ENCODE peak calls at places on chromosomes 1 and 21, in six cellular contexts. Z is colonic mucosa, G is psoas muscle, D is A549, W is tibial artery, X is transverse colon. A is an unnamed sample.

GRCh38 chr1:220189750-220190347 is 82.4 kb downstream of the RAB3GAP2 start:
- DNase-seq in Z (no peak), G (no peak), D (peak), W (no peak), X (no peak), A (no peak)

GRCh38 chr1:111618953-111619634 is 495 bp upstream of the RAP1A start:
- DNase-seq in Z (no peak), G (no peak), D (no peak), W (no peak), X (no peak), A (no peak)

GRCh38 chr21:34886554-34887385 is 162.3 kb downstream of the RUNX1 start:
- DNase-seq in Z (peak), G (peak), D (no peak), W (no peak), X (peak), A (peak)

GRCh38 chr1:93662481-93663190 is 19.0 kb downstream of the BCAR3 start:
- DNase-seq in Z (no peak), G (no peak), D (no peak), W (no peak), X (no peak), A (no peak)

GRCh38 chr1:7174980-7175379 is 389.7 kb downstream of the CAMTA1 start:
- DNase-seq in Z (no peak), G (no peak), D (no peak), W (no peak), X (no peak), A (no peak)

GRCh38 chr1:5424802-5425201 is 567.4 kb downstream of the NPHP4 start:
- DNase-seq in Z (no peak), G (no peak), D (no peak), W (no peak), X (no peak), A (no peak)

GRCh38 chr21:34166468-34166867 is 93.1 kb downstream of the MRPS6 start:
- DNase-seq in Z (no peak), G (no peak), D (peak), W (no peak), X (no peak), A (no peak)

GRCh38 chr21:42660118-42660470 is 6.7 kb downstream of the PDE9A start:
- DNase-seq in Z (no peak), G (no peak), D (no peak), W (no peak), X (no peak), A (no peak)

GRCh38 chr1:35717911-35718476 is 690 bp downstream of the C1orf216 start:
- DNase-seq in Z (peak), G (peak), D (peak), W (peak), X (peak), A (peak)

GRCh38 chr1:88990426-88990825 is 2.0 kb downstream of the KYAT3 start:
- DNase-seq in Z (no peak), G (no peak), D (no peak), W (no peak), X (no peak), A (no peak)

GRCh38 chr21:42513985-42514882 is 582 bp downstream of the SLC37A1 start:
- DNase-seq in Z (peak), G (peak), D (peak), W (peak), X (peak), A (peak)

GRCh38 chr1:215119719-215120118 is 37.2 kb downstream of the KCNK2 start:
- DNase-seq in Z (no peak), G (no peak), D (no peak), W (no peak), X (no peak), A (no peak)

GRCh38 chr21:42234026-42234425 is 15.1 kb downstream of the ABCG1 start:
- DNase-seq in Z (no peak), G (no peak), D (no peak), W (no peak), X (no peak), A (no peak)

GRCh38 chr1:155872527-155872926 is 13.2 kb downstream of the SYT11 start:
- DNase-seq in Z (no peak), G (no peak), D (no peak), W (no peak), X (no peak), A (no peak)

GRCh38 chr1:39896909-39897685 is 4.6 kb downstream of the MYCL start:
- DNase-seq in Z (no peak), G (no peak), D (no peak), W (no peak), X (no peak), A (no peak)

GRCh38 chr1:212545941-212546638 is 62.5 kb upstream of the ATF3 start:
- DNase-seq in Z (no peak), G (no peak), D (no peak), W (no peak), X (no peak), A (no peak)

GRCh38 chr1:16351449-16351993 is 759 bp downstream of the FBXO42 start:
- DNase-seq in Z (peak), G (no peak), D (no peak), W (peak), X (no peak), A (no peak)

GRCh38 chr1:35707253-35708178 is 11.2 kb downstream of the C1orf216 start:
- DNase-seq in Z (peak), G (peak), D (no peak), W (no peak), X (peak), A (peak)

GRCh38 chr1:1273152-1273534 is 511 bp downstream of the UBE2J2 start:
- DNase-seq in Z (no peak), G (no peak), D (no peak), W (no peak), X (no peak), A (no peak)

GRCh38 chr1:204624631-204625216 is 60.8 kb downstream of the LRRN2 start:
- DNase-seq in Z (no peak), G (no peak), D (no peak), W (no peak), X (no peak), A (no peak)

GRCh38 chr1:110524311-110525249 is 5.6 kb upstream of the KCNA10 start:
- DNase-seq in Z (peak), G (no peak), D (peak), W (no peak), X (peak), A (peak)

GRCh38 chr1:147252540-147252939 is 10.1 kb downstream of the CHD1L start:
- DNase-seq in Z (no peak), G (no peak), D (no peak), W (no peak), X (no peak), A (no peak)

GRCh38 chr1:9724706-9725476 is 73.4 kb downstream of the PIK3CD start:
- DNase-seq in Z (peak), G (peak), D (peak), W (no peak), X (peak), A (no peak)

DNA sequence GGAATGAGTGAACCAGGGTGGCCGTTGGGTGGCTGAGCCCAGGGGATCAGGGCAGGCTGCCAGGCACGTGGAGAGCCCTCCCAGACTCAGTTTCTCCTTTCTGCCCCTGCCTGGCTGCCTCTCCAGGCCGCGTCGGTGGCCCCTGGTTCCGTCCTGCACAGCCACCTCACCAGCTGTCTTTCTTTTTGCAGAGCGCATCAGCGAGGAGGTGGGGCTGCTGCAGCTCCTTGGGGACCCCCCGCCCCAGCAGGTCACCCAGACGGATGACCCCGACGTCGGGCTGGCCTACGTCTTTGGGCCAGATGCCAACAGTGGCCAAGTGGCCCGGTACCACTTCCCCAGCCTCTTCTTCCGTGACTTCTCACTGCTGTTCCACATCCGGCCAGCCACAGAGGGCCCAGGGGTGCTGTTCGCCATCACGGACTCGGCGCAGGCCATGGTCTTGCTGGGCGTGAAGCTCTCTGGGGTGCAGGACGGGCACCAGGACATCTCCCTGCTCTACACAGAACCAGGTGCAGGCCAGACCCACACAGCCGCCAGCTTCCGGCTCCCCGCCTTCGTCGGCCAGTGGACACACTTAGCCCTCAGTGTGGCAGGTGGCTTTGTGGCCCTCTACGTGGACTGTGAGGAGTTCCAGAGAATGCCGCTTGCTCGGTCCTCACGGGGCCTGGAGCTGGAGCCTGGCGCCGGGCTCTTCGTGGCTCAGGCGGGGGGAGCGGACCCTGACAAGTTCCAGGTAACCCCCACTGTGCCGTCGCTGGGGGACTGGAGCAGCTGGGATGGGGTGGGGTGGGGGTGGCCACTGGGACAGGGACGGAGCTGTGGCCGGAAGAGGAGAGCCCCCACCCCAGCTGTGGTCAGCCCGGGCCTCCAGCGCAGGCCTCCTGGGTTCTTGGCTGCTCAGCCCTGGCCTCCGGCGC is 63.3 kb downstream of the COL18A1 start:
- DNase-seq in Z (no peak), G (peak), D (no peak), W (no peak), X (no peak), A (no peak)
- H3K27ac ChIP-seq in Z (no peak), G (no peak), D (peak), W (peak), X (no peak), A (no peak)

GRCh38 chr1:53541761-53542550 is 82.8 kb downstream of the DMRTB1 start:
- DNase-seq in Z (no peak), G (peak), D (peak), W (peak), X (peak), A (no peak)
- TF ChIP-seq CTCF in Z (peak), G (peak), D (peak), W (no peak), X (peak), A (no peak)

DNA sequence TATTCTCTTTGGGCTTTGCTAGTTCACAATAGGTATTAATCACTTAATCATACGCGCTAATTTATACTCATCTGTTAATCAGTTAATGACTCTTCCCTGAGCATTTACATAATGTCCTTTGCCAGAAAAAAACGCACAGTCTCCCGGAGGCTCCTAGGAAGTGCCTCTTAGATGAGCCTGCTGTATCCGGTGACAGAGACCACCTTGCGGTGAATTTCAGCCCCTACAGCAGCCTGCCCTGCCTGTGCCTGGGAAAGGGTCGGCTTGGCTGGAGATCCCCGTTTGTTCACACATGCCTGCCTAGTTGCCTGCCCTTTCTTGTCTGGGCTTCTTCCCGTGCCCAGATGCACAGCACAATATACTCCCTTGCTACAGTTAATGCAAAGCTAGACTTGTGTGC is 152.9 kb downstream of the ZBTB18 start:
- DNase-seq in Z (no peak), G (no peak), D (no peak), W (no peak), X (no peak), A (no peak)
- H3K4me3 ChIP-seq in Z (no peak), G (no peak), D (no peak), W (no peak), X (no peak), A (no peak)

GRCh38 chr1:109389638-109390341 is 7.9 kb downstream of the SORT1 start:
- DNase-seq in Z (no peak), G (no peak), D (no peak), W (no peak), X (no peak), A (no peak)

GRCh38 chr1:109391161-109391556 is 6.6 kb downstream of the SORT1 start:
- DNase-seq in Z (no peak), G (no peak), D (no peak), W (no peak), X (no peak), A (no peak)

GRCh38 chr1:109392037-109392787 is 5.5 kb downstream of the SORT1 start:
- DNase-seq in Z (no peak), G (peak), D (no peak), W (peak), X (no peak), A (peak)

GRCh38 chr1:109392788-109393580 is 4.7 kb downstream of the SORT1 start:
- DNase-seq in Z (peak), G (peak), D (peak), W (peak), X (peak), A (peak)

GRCh38 chr1:109391626-109392025 is 6.1 kb downstream of the SORT1 start:
- DNase-seq in Z (no peak), G (no peak), D (no peak), W (no peak), X (no peak), A (no peak)
- H3K27ac ChIP-seq in Z (peak), G (peak), D (no peak), W (peak), X (peak), A (peak)

DNA sequence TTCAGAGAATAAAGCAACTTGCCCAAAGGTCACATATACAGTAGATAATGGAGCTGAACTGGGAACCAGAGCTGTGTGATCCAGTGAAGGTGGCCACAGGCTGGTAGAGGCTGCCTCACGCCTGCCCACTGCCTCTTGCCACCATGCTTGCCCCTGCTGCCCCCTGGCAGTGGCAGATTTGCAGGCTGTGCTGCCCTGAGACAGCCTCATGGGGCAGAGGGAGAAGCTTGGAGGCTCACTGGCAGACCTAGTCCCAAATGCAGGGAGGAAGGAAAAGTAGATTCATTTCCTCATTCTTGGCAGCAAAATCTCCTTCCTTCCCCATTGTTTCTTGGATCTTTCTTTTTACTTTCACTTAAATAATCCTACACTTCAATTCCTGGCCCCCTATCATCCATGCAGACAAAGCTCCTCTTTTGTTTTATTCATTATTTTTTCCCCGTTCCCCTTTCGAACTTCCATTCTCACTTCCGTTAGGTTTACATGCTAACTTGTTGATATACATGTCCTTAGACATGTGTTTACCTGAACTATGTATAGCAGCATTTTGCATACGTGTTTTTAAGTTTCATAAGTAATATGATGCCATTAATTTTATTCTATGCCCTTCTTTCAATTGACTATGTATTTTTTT is 66.9 kb upstream of the LYST start:
- DNase-seq in Z (no peak), G (no peak), D (peak), W (no peak), X (no peak), A (no peak)
- TF ChIP-seq CTCF in Z (no peak), G (no peak), D (no peak), W (peak), X (no peak), A (peak)

DNA sequence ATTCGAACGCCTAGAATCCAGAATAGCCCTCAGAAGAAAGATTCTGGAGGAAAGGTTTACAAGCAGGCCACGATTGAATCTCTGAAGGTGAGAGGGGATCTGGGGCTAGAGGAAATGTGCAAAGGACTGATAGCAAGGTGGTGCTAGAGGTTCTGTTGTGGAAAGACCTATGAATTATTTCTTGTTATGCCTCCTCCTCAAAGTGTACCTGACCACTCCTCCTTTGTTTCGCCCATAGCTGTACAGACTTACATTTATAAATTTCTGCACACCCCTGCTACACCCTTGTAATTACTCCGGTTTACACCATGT is 986 bp downstream of the TCEANC2 start:
- DNase-seq in Z (no peak), G (no peak), D (no peak), W (no peak), X (no peak), A (no peak)
- H3K4me3 ChIP-seq in Z (peak), G (peak), D (peak), W (peak), X (no peak), A (peak)

GRCh38 chr1:241355311-241356010 is 1.5 kb downstream of the RGS7 start:
- DNase-seq in Z (no peak), G (no peak), D (no peak), W (no peak), X (no peak), A (no peak)

GRCh38 chr1:241357366-241358305 is 631 bp upstream of the RGS7 start:
- DNase-seq in Z (no peak), G (no peak), D (no peak), W (no peak), X (no peak), A (no peak)

GRCh38 chr1:241356519-241357365 is at the start of gene RGS7:
- DNase-seq in Z (peak), G (peak), D (peak), W (no peak), X (peak), A (peak)

GRCh38 chr1:241352401-241352800 is 4.6 kb downstream of the RGS7 start:
- DNase-seq in Z (no peak), G (no peak), D (no peak), W (no peak), X (no peak), A (no peak)

DNA sequence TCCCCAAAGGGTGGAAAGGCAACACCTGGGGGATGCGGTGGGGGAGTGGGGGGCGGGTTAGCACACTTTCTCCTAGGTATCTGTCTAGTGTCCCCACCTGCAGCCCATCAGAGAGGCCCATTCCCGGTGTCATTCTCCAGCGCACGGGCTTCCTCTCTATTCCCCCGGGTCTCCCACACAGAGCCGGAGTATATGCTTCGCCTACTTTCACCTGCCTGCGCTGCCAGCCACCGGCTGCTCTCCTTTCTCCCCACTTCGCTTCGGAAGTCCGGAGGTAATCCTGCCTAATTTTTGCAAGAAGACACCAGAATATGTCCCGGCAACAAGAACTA is 852 bp downstream of the RGS7 start:
- DNase-seq in Z (no peak), G (no peak), D (no peak), W (no peak), X (no peak), A (no peak)
- H3K27ac ChIP-seq in Z (no peak), G (no peak), D (no peak), W (no peak), X (no peak), A (no peak)

GRCh38 chr1:71196685-71197084 is 115.8 kb upstream of the ZRANB2 start:
- DNase-seq in Z (no peak), G (no peak), D (no peak), W (no peak), X (no peak), A (no peak)
- TF ChIP-seq CTCF in Z (peak), G (peak), D (peak), W (peak), X (peak), A (peak)